ENCODE peak calls at places on chromosomes 1 and 21, in seven cellular contexts. One of them, this sample, is unnamed.

GRCh38 chr1:35443768-35444518 is 113.3 kb downstream of the KIAA0319L start:
- DNase-seq in HepG2: peak; percentile 61
- DNase-seq in tibial nerve: no peak
- DNase-seq in A549: no peak
- DNase-seq in transverse colon: no peak
- DNase-seq in ovary: no peak
- DNase-seq in K562: peak; percentile 36
- DNase-seq in this sample: no peak

GRCh38 chr1:36411674-36412648 is 14.3 kb upstream of the LSM10 start:
- DNase-seq in HepG2: peak; percentile 17
- DNase-seq in tibial nerve: no peak
- DNase-seq in A549: no peak
- DNase-seq in transverse colon: no peak
- DNase-seq in ovary: no peak
- DNase-seq in K562: peak; percentile 88
- DNase-seq in this sample: no peak

GRCh38 chr1:209490013-209490412 is 93.5 kb upstream of the CAMK1G start:
- DNase-seq in HepG2: no peak
- DNase-seq in tibial nerve: no peak
- DNase-seq in A549: peak; percentile 11
- DNase-seq in transverse colon: no peak
- DNase-seq in ovary: no peak
- DNase-seq in K562: no peak
- DNase-seq in this sample: no peak

GRCh38 chr1:97680894-97681293 is 239.9 kb downstream of the DPYD start:
- DNase-seq in HepG2: no peak
- DNase-seq in tibial nerve: no peak
- DNase-seq in A549: no peak
- DNase-seq in transverse colon: no peak
- DNase-seq in ovary: no peak
- DNase-seq in K562: no peak
- DNase-seq in this sample: no peak

GRCh38 chr1:85109475-85109874 is 61.2 kb upstream of the MCOLN3 start:
- DNase-seq in HepG2: peak; percentile 54
- DNase-seq in tibial nerve: peak; percentile 8
- DNase-seq in A549: peak; percentile 49
- DNase-seq in transverse colon: peak; percentile 65
- DNase-seq in ovary: peak; percentile 48
- DNase-seq in K562: peak; percentile 76
- DNase-seq in this sample: peak; percentile 64

GRCh38 chr1:42815938-42816599 is 853 bp upstream of the ERMAP start:
- DNase-seq in HepG2: no peak
- DNase-seq in tibial nerve: no peak
- DNase-seq in A549: no peak
- DNase-seq in transverse colon: no peak
- DNase-seq in ovary: no peak
- DNase-seq in K562: peak; percentile 54
- DNase-seq in this sample: no peak

GRCh38 chr1:15128520-15129313 is 24.8 kb upstream of the TMEM51 start:
- DNase-seq in HepG2: peak; percentile 59
- DNase-seq in tibial nerve: peak; percentile 79
- DNase-seq in A549: peak; percentile 70
- DNase-seq in transverse colon: peak; percentile 81
- DNase-seq in ovary: peak; percentile 47
- DNase-seq in K562: peak; percentile 81
- DNase-seq in this sample: no peak

GRCh38 chr1:38123356-38123755 is 76.8 kb upstream of the POU3F1 start:
- DNase-seq in HepG2: no peak
- DNase-seq in tibial nerve: no peak
- DNase-seq in A549: peak; percentile 21
- DNase-seq in transverse colon: no peak
- DNase-seq in ovary: no peak
- DNase-seq in K562: no peak
- DNase-seq in this sample: no peak

GRCh38 chr1:196309386-196309785 is 298.9 kb downstream of the KCNT2 start:
- DNase-seq in HepG2: peak; percentile 3
- DNase-seq in tibial nerve: no peak
- DNase-seq in A549: no peak
- DNase-seq in transverse colon: no peak
- DNase-seq in ovary: no peak
- DNase-seq in K562: peak; percentile 19
- DNase-seq in this sample: no peak

GRCh38 chr1:230831706-230832105 is 36.6 kb downstream of the C1orf198 start:
- DNase-seq in HepG2: no peak
- DNase-seq in tibial nerve: no peak
- DNase-seq in A549: no peak
- DNase-seq in transverse colon: no peak
- DNase-seq in ovary: no peak
- DNase-seq in K562: no peak
- DNase-seq in this sample: no peak

GRCh38 chr21:45026066-45026745 is 48.2 kb upstream of the ADARB1 start:
- DNase-seq in HepG2: no peak
- DNase-seq in tibial nerve: no peak
- DNase-seq in A549: no peak
- DNase-seq in transverse colon: no peak
- DNase-seq in ovary: no peak
- DNase-seq in K562: no peak
- DNase-seq in this sample: no peak

GRCh38 chr1:91809267-91809666 is 76.7 kb downstream of the TGFBR3 start:
- DNase-seq in HepG2: no peak
- DNase-seq in tibial nerve: no peak
- DNase-seq in A549: no peak
- DNase-seq in transverse colon: no peak
- DNase-seq in ovary: no peak
- DNase-seq in K562: no peak
- DNase-seq in this sample: no peak

GRCh38 chr21:25005388-25005787 is 601.9 kb downstream of the MRPL39 start:
- DNase-seq in HepG2: no peak
- DNase-seq in tibial nerve: no peak
- DNase-seq in A549: no peak
- DNase-seq in transverse colon: no peak
- DNase-seq in ovary: no peak
- DNase-seq in K562: no peak
- DNase-seq in this sample: no peak

GRCh38 chr1:172613294-172613693 is 45.6 kb upstream of the FASLG start:
- DNase-seq in HepG2: peak; percentile 44
- DNase-seq in tibial nerve: no peak
- DNase-seq in A549: no peak
- DNase-seq in transverse colon: no peak
- DNase-seq in ovary: no peak
- DNase-seq in K562: no peak
- DNase-seq in this sample: no peak

GRCh38 chr1:101187287-101187686 is 49.5 kb upstream of the S1PR1 start:
- DNase-seq in HepG2: no peak
- DNase-seq in tibial nerve: no peak
- DNase-seq in A549: no peak
- DNase-seq in transverse colon: no peak
- DNase-seq in ovary: no peak
- DNase-seq in K562: no peak
- DNase-seq in this sample: no peak

GRCh38 chr1:169105434-169106094 is 926 bp upstream of the ATP1B1 start:
- DNase-seq in HepG2: peak; percentile 85
- DNase-seq in tibial nerve: no peak
- DNase-seq in A549: peak; percentile 70
- DNase-seq in transverse colon: peak; percentile 96
- DNase-seq in ovary: peak; percentile 80
- DNase-seq in K562: peak; percentile 42
- DNase-seq in this sample: peak; percentile 95

GRCh38 chr21:39854572-39854971 is 12.7 kb upstream of the PCP4 start:
- DNase-seq in HepG2: no peak
- DNase-seq in tibial nerve: no peak
- DNase-seq in A549: no peak
- DNase-seq in transverse colon: no peak
- DNase-seq in ovary: no peak
- DNase-seq in K562: no peak
- DNase-seq in this sample: no peak

GRCh38 chr1:88549536-88549935 is 134.5 kb upstream of the PKN2 start:
- DNase-seq in HepG2: no peak
- DNase-seq in tibial nerve: no peak
- DNase-seq in A549: no peak
- DNase-seq in transverse colon: no peak
- DNase-seq in ovary: no peak
- DNase-seq in K562: no peak
- DNase-seq in this sample: no peak

GRCh38 chr1:81690881-81691453 is 109.8 kb upstream of the ADGRL2 start:
- DNase-seq in HepG2: no peak
- DNase-seq in tibial nerve: no peak
- DNase-seq in A549: no peak
- DNase-seq in transverse colon: no peak
- DNase-seq in ovary: no peak
- DNase-seq in K562: no peak
- DNase-seq in this sample: no peak

GRCh38 chr1:2432519-2432918 is 20.2 kb upstream of the PEX10 start:
- DNase-seq in HepG2: no peak
- DNase-seq in tibial nerve: no peak
- DNase-seq in A549: no peak
- DNase-seq in transverse colon: no peak
- DNase-seq in ovary: no peak
- DNase-seq in K562: no peak
- DNase-seq in this sample: peak; percentile 78

GRCh38 chr1:35451125-35451528 is 106.1 kb downstream of the KIAA0319L start:
- DNase-seq in HepG2: peak; percentile 55
- DNase-seq in tibial nerve: peak; percentile 96
- DNase-seq in A549: peak; percentile 43
- DNase-seq in transverse colon: peak; percentile 79
- DNase-seq in ovary: peak; percentile 55
- DNase-seq in K562: peak; percentile 84
- DNase-seq in this sample: peak; percentile 89

GRCh38 chr1:84298336-84298687 is 3.2 kb upstream of the SAMD13 start:
- DNase-seq in HepG2: no peak
- DNase-seq in tibial nerve: peak; percentile 9
- DNase-seq in A549: peak; percentile 15
- DNase-seq in transverse colon: peak; percentile 66
- DNase-seq in ovary: peak; percentile 9
- DNase-seq in K562: peak; percentile 76
- DNase-seq in this sample: peak; percentile 94

GRCh38 chr1:27007909-27008582 is 4.6 kb downstream of the TENT5B start:
- DNase-seq in HepG2: no peak
- DNase-seq in tibial nerve: no peak
- DNase-seq in A549: no peak
- DNase-seq in transverse colon: peak; percentile 81
- DNase-seq in ovary: no peak
- DNase-seq in K562: no peak
- DNase-seq in this sample: peak; percentile 90

GRCh38 chr1:32539584-32540571 is 651 bp downstream of the ZBTB8A start:
- DNase-seq in HepG2: no peak
- DNase-seq in tibial nerve: no peak
- DNase-seq in A549: peak; percentile 20
- DNase-seq in transverse colon: peak; percentile 44
- DNase-seq in ovary: peak; percentile 13
- DNase-seq in K562: peak; percentile 35
- DNase-seq in this sample: peak; percentile 23

GRCh38 chr1:96059736-96060135 is 661.8 kb upstream of the PTBP2 start:
- DNase-seq in HepG2: no peak
- DNase-seq in tibial nerve: no peak
- DNase-seq in A549: no peak
- DNase-seq in transverse colon: no peak
- DNase-seq in ovary: no peak
- DNase-seq in K562: no peak
- DNase-seq in this sample: no peak

GRCh38 chr1:218348628-218349185 is 3.6 kb downstream of the TGFB2 start:
- DNase-seq in HepG2: no peak
- DNase-seq in tibial nerve: no peak
- DNase-seq in A549: no peak
- DNase-seq in transverse colon: no peak
- DNase-seq in ovary: no peak
- DNase-seq in K562: no peak
- DNase-seq in this sample: no peak
- TF ChIP-seq POLR2A in HepG2: no peak
- TF ChIP-seq POLR2A in tibial nerve: no peak
- TF ChIP-seq POLR2A in A549: no peak
- TF ChIP-seq POLR2A in transverse colon: no peak
- TF ChIP-seq POLR2A in ovary: no peak
- TF ChIP-seq POLR2A in K562: no peak
- TF ChIP-seq POLR2A in this sample: no peak

GRCh38 chr1:53787655-53788054 is 48.7 kb upstream of the GLIS1 start:
- DNase-seq in HepG2: no peak
- DNase-seq in tibial nerve: no peak
- DNase-seq in A549: no peak
- DNase-seq in transverse colon: no peak
- DNase-seq in ovary: no peak
- DNase-seq in K562: no peak
- DNase-seq in this sample: no peak
- TF ChIP-seq EP300 in HepG2: no peak
- TF ChIP-seq EP300 in tibial nerve: no peak
- TF ChIP-seq EP300 in A549: no peak
- TF ChIP-seq EP300 in transverse colon: no peak
- TF ChIP-seq EP300 in ovary: no peak
- TF ChIP-seq EP300 in K562: no peak
- TF ChIP-seq EP300 in this sample: no peak

DNA sequence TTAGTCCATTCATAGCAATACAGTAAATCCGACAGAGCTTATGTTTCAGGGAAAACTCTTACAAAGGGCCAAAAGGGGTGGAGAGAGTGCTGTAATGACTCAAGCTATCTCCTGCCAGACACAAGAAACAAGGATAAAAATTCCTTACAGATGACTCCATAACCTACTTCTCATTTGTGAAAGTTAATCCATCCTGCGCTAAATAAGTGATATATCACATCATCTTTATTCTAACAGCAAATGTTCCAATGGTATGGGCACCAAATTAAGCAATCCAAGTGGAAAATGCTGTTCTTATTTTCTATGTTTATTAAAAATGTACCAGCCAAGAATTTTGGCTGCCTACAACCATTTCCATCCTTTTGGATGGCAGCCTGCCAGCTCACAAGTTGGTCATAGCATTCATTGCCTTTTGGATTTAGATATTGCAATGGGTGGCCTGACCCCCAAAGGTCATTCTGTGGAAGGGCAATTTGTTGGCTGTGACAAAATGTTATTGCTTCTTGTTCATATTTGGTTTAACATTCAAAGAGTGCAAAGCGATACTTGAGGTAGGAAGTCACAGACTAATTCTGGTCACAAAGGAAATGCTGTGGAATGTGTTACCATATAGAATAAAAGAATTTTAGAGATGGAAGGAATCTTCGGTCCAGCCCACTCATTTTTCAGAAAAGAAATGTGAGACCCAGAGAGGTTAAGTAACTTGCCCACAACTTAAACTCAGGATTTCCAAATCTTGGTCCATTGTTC is 2.8 kb upstream of the ENAH start:
- DNase-seq in HepG2: peak; percentile 60
- DNase-seq in tibial nerve: peak; percentile 57
- DNase-seq in A549: peak; percentile 70
- DNase-seq in transverse colon: peak; percentile 40
- DNase-seq in ovary: peak; percentile 47
- DNase-seq in K562: peak; percentile 23
- DNase-seq in this sample: no peak
- TF ChIP-seq POLR2A in HepG2: no peak
- TF ChIP-seq POLR2A in tibial nerve: no peak
- TF ChIP-seq POLR2A in A549: no peak
- TF ChIP-seq POLR2A in transverse colon: no peak
- TF ChIP-seq POLR2A in ovary: no peak
- TF ChIP-seq POLR2A in K562: no peak
- TF ChIP-seq POLR2A in this sample: no peak

DNA sequence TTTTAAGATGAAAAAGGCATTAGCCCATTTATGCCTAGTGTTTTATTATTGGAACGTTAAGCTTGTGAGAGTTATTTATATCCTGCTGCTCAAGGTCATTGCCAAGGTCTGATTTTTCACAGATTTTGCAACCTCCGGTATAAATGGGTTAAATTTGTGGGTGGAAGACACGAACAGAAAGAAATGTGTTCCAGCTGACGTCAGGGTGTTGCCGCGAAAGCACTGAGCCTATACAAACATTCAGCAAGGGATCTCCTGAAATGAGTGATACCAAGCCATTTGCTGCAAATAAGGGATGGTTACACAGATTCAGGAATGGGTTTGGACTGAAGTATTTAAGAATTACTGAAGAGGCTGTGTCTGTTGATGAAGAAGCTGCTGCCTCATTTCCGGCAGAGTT is 32.2 kb downstream of the TMED5 start:
- DNase-seq in HepG2: no peak
- DNase-seq in tibial nerve: no peak
- DNase-seq in A549: no peak
- DNase-seq in transverse colon: no peak
- DNase-seq in ovary: no peak
- DNase-seq in K562: no peak
- DNase-seq in this sample: no peak
- TF ChIP-seq EP300 in HepG2: no peak
- TF ChIP-seq EP300 in tibial nerve: no peak
- TF ChIP-seq EP300 in A549: no peak
- TF ChIP-seq EP300 in transverse colon: no peak
- TF ChIP-seq EP300 in ovary: no peak
- TF ChIP-seq EP300 in K562: no peak
- TF ChIP-seq EP300 in this sample: no peak